ENCODE peak calls at places on chromosomes 13 and 19, in eight cellular contexts. One of them, this sample, is unnamed.

GRCh38 chr19:5814123-5814839 is 9.4 kb downstream of the NRTN start:
- DNase-seq in right atrium auricular region: no peak
- DNase-seq in right cardiac atrium: no peak
- DNase-seq in T follicular helper cell: no peak
- DNase-seq in NCI-H1694: no peak
- DNase-seq in ascending aorta: no peak
- DNase-seq in activated T-cell treated with anti-CD3 and anti-CD28 coated beads, Interleukin-2, amount 50 U/mL, for 72 hours: no peak
- DNase-seq in NT2/D1: no peak
- DNase-seq in this sample: no peak

GRCh38 chr13:48593551-48593950 is 60.2 kb upstream of the CYSLTR2 start:
- DNase-seq in right atrium auricular region: no peak
- DNase-seq in right cardiac atrium: no peak
- DNase-seq in T follicular helper cell: no peak
- DNase-seq in NCI-H1694: no peak
- DNase-seq in ascending aorta: no peak
- DNase-seq in activated T-cell treated with anti-CD3 and anti-CD28 coated beads, Interleukin-2, amount 50 U/mL, for 72 hours: no peak
- DNase-seq in NT2/D1: no peak
- DNase-seq in this sample: no peak

GRCh38 chr19:16045893-16046292 is 30.4 kb upstream of the TPM4 start:
- DNase-seq in right atrium auricular region: no peak
- DNase-seq in right cardiac atrium: no peak
- DNase-seq in T follicular helper cell: no peak
- DNase-seq in NCI-H1694: no peak
- DNase-seq in ascending aorta: no peak
- DNase-seq in activated T-cell treated with anti-CD3 and anti-CD28 coated beads, Interleukin-2, amount 50 U/mL, for 72 hours: no peak
- DNase-seq in NT2/D1: no peak
- DNase-seq in this sample: no peak

GRCh38 chr13:92460479-92460878 is 766.1 kb upstream of the GPC6 start:
- DNase-seq in right atrium auricular region: no peak
- DNase-seq in right cardiac atrium: no peak
- DNase-seq in T follicular helper cell: no peak
- DNase-seq in NCI-H1694: no peak
- DNase-seq in ascending aorta: no peak
- DNase-seq in activated T-cell treated with anti-CD3 and anti-CD28 coated beads, Interleukin-2, amount 50 U/mL, for 72 hours: no peak
- DNase-seq in NT2/D1: no peak
- DNase-seq in this sample: no peak

GRCh38 chr13:48502601-48503319 is 30.1 kb downstream of the RCBTB2 start:
- DNase-seq in right atrium auricular region: no peak
- DNase-seq in right cardiac atrium: peak
- DNase-seq in T follicular helper cell: no peak
- DNase-seq in NCI-H1694: no peak
- DNase-seq in ascending aorta: no peak
- DNase-seq in activated T-cell treated with anti-CD3 and anti-CD28 coated beads, Interleukin-2, amount 50 U/mL, for 72 hours: no peak
- DNase-seq in NT2/D1: no peak
- DNase-seq in this sample: no peak

GRCh38 chr13:25281937-25282332 is 5.4 kb downstream of the MTMR6 start:
- DNase-seq in right atrium auricular region: no peak
- DNase-seq in right cardiac atrium: no peak
- DNase-seq in T follicular helper cell: no peak
- DNase-seq in NCI-H1694: no peak
- DNase-seq in ascending aorta: no peak
- DNase-seq in activated T-cell treated with anti-CD3 and anti-CD28 coated beads, Interleukin-2, amount 50 U/mL, for 72 hours: peak
- DNase-seq in NT2/D1: no peak
- DNase-seq in this sample: no peak

GRCh38 chr13:90233933-90234672 is 1113.4 kb upstream of the MIR17HG start:
- DNase-seq in right atrium auricular region: no peak
- DNase-seq in right cardiac atrium: no peak
- DNase-seq in T follicular helper cell: no peak
- DNase-seq in NCI-H1694: no peak
- DNase-seq in ascending aorta: no peak
- DNase-seq in activated T-cell treated with anti-CD3 and anti-CD28 coated beads, Interleukin-2, amount 50 U/mL, for 72 hours: no peak
- DNase-seq in NT2/D1: no peak
- DNase-seq in this sample: no peak

GRCh38 chr19:2055871-2056809 is 5.1 kb upstream of the MKNK2 start:
- DNase-seq in right atrium auricular region: peak
- DNase-seq in right cardiac atrium: peak
- DNase-seq in T follicular helper cell: no peak
- DNase-seq in NCI-H1694: no peak
- DNase-seq in ascending aorta: no peak
- DNase-seq in activated T-cell treated with anti-CD3 and anti-CD28 coated beads, Interleukin-2, amount 50 U/mL, for 72 hours: peak
- DNase-seq in NT2/D1: no peak
- DNase-seq in this sample: no peak

GRCh38 chr19:41774515-41774980 is 19.2 kb downstream of the CEACAM6 start:
- DNase-seq in right atrium auricular region: no peak
- DNase-seq in right cardiac atrium: no peak
- DNase-seq in T follicular helper cell: peak
- DNase-seq in NCI-H1694: no peak
- DNase-seq in ascending aorta: no peak
- DNase-seq in activated T-cell treated with anti-CD3 and anti-CD28 coated beads, Interleukin-2, amount 50 U/mL, for 72 hours: peak
- DNase-seq in NT2/D1: no peak
- DNase-seq in this sample: no peak

GRCh38 chr19:42051166-42052115 is 18.6 kb downstream of the GRIK5 start:
- DNase-seq in right atrium auricular region: no peak
- DNase-seq in right cardiac atrium: no peak
- DNase-seq in T follicular helper cell: no peak
- DNase-seq in NCI-H1694: no peak
- DNase-seq in ascending aorta: no peak
- DNase-seq in activated T-cell treated with anti-CD3 and anti-CD28 coated beads, Interleukin-2, amount 50 U/mL, for 72 hours: peak
- DNase-seq in NT2/D1: no peak
- DNase-seq in this sample: no peak

GRCh38 chr13:49584771-49585182 is 581 bp downstream of the RCBTB1 start:
- DNase-seq in right atrium auricular region: no peak
- DNase-seq in right cardiac atrium: no peak
- DNase-seq in T follicular helper cell: no peak
- DNase-seq in NCI-H1694: no peak
- DNase-seq in ascending aorta: no peak
- DNase-seq in activated T-cell treated with anti-CD3 and anti-CD28 coated beads, Interleukin-2, amount 50 U/mL, for 72 hours: peak
- DNase-seq in NT2/D1: no peak
- DNase-seq in this sample: no peak

GRCh38 chr19:45866400-45867176 is 2.5 kb downstream of the FOXA3 start:
- DNase-seq in right atrium auricular region: no peak
- DNase-seq in right cardiac atrium: no peak
- DNase-seq in T follicular helper cell: no peak
- DNase-seq in NCI-H1694: no peak
- DNase-seq in ascending aorta: no peak
- DNase-seq in activated T-cell treated with anti-CD3 and anti-CD28 coated beads, Interleukin-2, amount 50 U/mL, for 72 hours: no peak
- DNase-seq in NT2/D1: no peak
- DNase-seq in this sample: no peak

GRCh38 chr13:112765734-112766133 is 75.9 kb downstream of the ATP11A start:
- DNase-seq in right atrium auricular region: no peak
- DNase-seq in right cardiac atrium: no peak
- DNase-seq in T follicular helper cell: no peak
- DNase-seq in NCI-H1694: no peak
- DNase-seq in ascending aorta: no peak
- DNase-seq in activated T-cell treated with anti-CD3 and anti-CD28 coated beads, Interleukin-2, amount 50 U/mL, for 72 hours: no peak
- DNase-seq in NT2/D1: no peak
- DNase-seq in this sample: no peak

GRCh38 chr19:35248310-35249145 is at the start of gene LSR:
- DNase-seq in right atrium auricular region: peak
- DNase-seq in right cardiac atrium: peak
- DNase-seq in T follicular helper cell: peak
- DNase-seq in NCI-H1694: no peak
- DNase-seq in ascending aorta: no peak
- DNase-seq in activated T-cell treated with anti-CD3 and anti-CD28 coated beads, Interleukin-2, amount 50 U/mL, for 72 hours: peak
- DNase-seq in NT2/D1: peak
- DNase-seq in this sample: no peak

GRCh38 chr13:22214184-22214583 is 543.3 kb downstream of the FGF9 start:
- DNase-seq in right atrium auricular region: no peak
- DNase-seq in right cardiac atrium: no peak
- DNase-seq in T follicular helper cell: no peak
- DNase-seq in NCI-H1694: no peak
- DNase-seq in ascending aorta: no peak
- DNase-seq in activated T-cell treated with anti-CD3 and anti-CD28 coated beads, Interleukin-2, amount 50 U/mL, for 72 hours: no peak
- DNase-seq in NT2/D1: no peak
- DNase-seq in this sample: no peak

GRCh38 chr19:54521860-54522513 is 19.4 kb downstream of the LAIR2 start:
- DNase-seq in right atrium auricular region: no peak
- DNase-seq in right cardiac atrium: no peak
- DNase-seq in T follicular helper cell: no peak
- DNase-seq in NCI-H1694: no peak
- DNase-seq in ascending aorta: no peak
- DNase-seq in activated T-cell treated with anti-CD3 and anti-CD28 coated beads, Interleukin-2, amount 50 U/mL, for 72 hours: no peak
- DNase-seq in NT2/D1: no peak
- DNase-seq in this sample: no peak